ENCODE peak calls at places on chromosomes 12 and 14, in seven cellular contexts. T is lower lobe of right lung, Y is thyroid gland, V is suprapubic skin, P is AG10803, K is foreskin fibroblast, W is breast epithelium. U is an unnamed sample.
A peak's percentile ranks its signal among the peaks of the same experiment; 100 is the strongest.

GRCh38 chr14:69943084-69943797 is 64.0 kb downstream of the SMOC1 start:
- DNase-seq in T (no peak), Y (peak; percentile 56), V (no peak), P (no peak), K (no peak), W (no peak), U (no peak)

GRCh38 chr14:92035890-92036289 is 4.0 kb downstream of the TRIP11 start:
- DNase-seq in T (no peak), Y (no peak), V (no peak), P (no peak), K (no peak), W (no peak), U (no peak)

GRCh38 chr12:32921397-32921796 is 24.8 kb upstream of the PKP2 start:
- DNase-seq in T (no peak), Y (no peak), V (no peak), P (no peak), K (no peak), W (no peak), U (no peak)

GRCh38 chr12:107415066-107415465 is 270.5 kb upstream of the PWP1 start:
- DNase-seq in T (no peak), Y (no peak), V (no peak), P (peak; percentile 80), K (peak; percentile 40), W (no peak), U (no peak)

GRCh38 chr12:98470469-98471082 is 44.8 kb upstream of the TMPO start:
- DNase-seq in T (no peak), Y (no peak), V (no peak), P (peak; percentile 30), K (no peak), W (no peak), U (no peak)

GRCh38 chr14:49853572-49854375 is 1.2 kb upstream of the NEMF start:
- DNase-seq in T (peak; percentile 77), Y (peak; percentile 68), V (peak; percentile 81), P (peak; percentile 82), K (peak; percentile 80), W (peak; percentile 60), U (no peak)

GRCh38 chr14:32012062-32012461 is 65.0 kb upstream of the ARHGAP5 start:
- DNase-seq in T (no peak), Y (no peak), V (no peak), P (no peak), K (no peak), W (no peak), U (no peak)

GRCh38 chr12:129106772-129107171 is 253.5 kb downstream of the GLT1D1 start:
- DNase-seq in T (no peak), Y (no peak), V (no peak), P (no peak), K (no peak), W (no peak), U (no peak)

GRCh38 chr12:77047341-77048202 is 17.8 kb downstream of the E2F7 start:
- DNase-seq in T (no peak), Y (no peak), V (no peak), P (peak; percentile 31), K (no peak), W (no peak), U (no peak)

GRCh38 chr14:76497550-76498484 is 121.9 kb downstream of the ESRRB start:
- DNase-seq in T (no peak), Y (no peak), V (no peak), P (no peak), K (no peak), W (no peak), U (no peak)

GRCh38 chr12:58413794-58414193 is 472.4 kb downstream of the ATP23 start:
- DNase-seq in T (no peak), Y (no peak), V (no peak), P (peak; percentile 53), K (no peak), W (no peak), U (no peak)

GRCh38 chr12:48104531-48104930 is 1.3 kb downstream of the SENP1 start:
- DNase-seq in T (no peak), Y (no peak), V (no peak), P (no peak), K (no peak), W (no peak), U (peak; percentile 38)

GRCh38 chr14:84006643-84007137 is 1523.3 kb upstream of the FLRT2 start:
- DNase-seq in T (no peak), Y (peak; percentile 68), V (no peak), P (no peak), K (no peak), W (no peak), U (no peak)

GRCh38 chr12:103331643-103332042 is 164.1 kb downstream of the C12orf42 start:
- DNase-seq in T (no peak), Y (no peak), V (no peak), P (no peak), K (no peak), W (no peak), U (no peak)

GRCh38 chr12:108858399-108859074 is 1.2 kb upstream of the SSH1 start:
- DNase-seq in T (no peak), Y (no peak), V (peak; percentile 77), P (peak; percentile 39), K (no peak), W (no peak), U (no peak)

DNA sequence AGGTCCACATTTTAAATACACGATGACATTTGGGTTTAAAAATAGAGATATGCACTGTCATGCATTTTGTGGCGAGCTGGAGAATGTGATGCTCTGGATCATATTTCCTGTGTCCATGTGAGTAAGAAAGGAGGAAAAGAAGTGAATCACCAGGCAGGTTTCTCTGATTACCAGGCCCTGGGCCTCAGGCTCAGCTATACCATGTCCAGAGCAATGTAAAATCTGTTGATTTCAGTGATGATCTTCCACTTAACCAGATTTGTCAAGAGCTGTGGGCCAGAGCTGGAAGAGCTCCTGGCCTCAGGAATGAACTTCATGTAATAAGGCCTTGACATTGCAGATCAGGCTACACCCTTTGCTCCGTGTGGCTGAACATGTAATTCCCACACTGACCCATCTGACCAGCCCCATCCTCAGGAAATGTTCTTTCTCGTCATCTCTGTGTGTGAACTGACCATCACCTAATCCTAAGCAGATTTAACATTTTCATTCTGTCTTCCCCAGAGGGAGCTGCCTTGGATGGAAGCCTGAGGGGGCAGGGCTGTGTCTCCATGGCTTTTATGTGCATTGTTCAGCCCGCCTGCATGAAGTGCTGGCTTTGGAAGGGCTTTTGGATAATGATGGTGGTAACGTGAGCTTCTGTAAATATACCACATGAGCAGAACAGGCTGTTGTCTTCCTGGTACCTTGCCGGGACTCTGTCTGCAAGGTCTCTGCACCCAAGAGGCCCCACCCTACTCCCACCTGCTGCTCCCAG is 54.5 kb downstream of the CRACR2A start:
- DNase-seq in T (no peak), Y (no peak), V (no peak), P (peak; percentile 98), K (peak; percentile 94), W (no peak), U (peak; percentile 8)
- H3K4me3 ChIP-seq in T (no peak overlapping the region), Y (no peak overlapping the region), V (no peak overlapping the region), P (no peak overlapping the region), K (no peak overlapping the region), W (no peak overlapping the region), U (no peak overlapping the region)

GRCh38 chr12:100391856-100392255 is 35.0 kb downstream of the SLC17A8 start:
- DNase-seq in T (no peak), Y (no peak), V (no peak), P (no peak), K (no peak), W (no peak), U (no peak)
- TF ChIP-seq CTCF in T (peak; percentile 25), Y (no peak), V (no peak), P (peak; percentile 17), K (no peak), W (no peak), U (peak; percentile 52)

GRCh38 chr12:53427905-53428594 is 4.4 kb downstream of the AMHR2 start:
- DNase-seq in T (no peak), Y (no peak), V (no peak), P (peak; percentile 78), K (peak; percentile 92), W (no peak), U (no peak)

GRCh38 chr12:53425515-53426150 is 2.0 kb downstream of the AMHR2 start:
- DNase-seq in T (no peak), Y (no peak), V (no peak), P (no peak), K (no peak), W (no peak), U (no peak)

GRCh38 chr12:53428741-53429140 is 5.1 kb downstream of the AMHR2 start:
- DNase-seq in T (no peak), Y (no peak), V (no peak), P (no peak), K (no peak), W (no peak), U (no peak)

GRCh38 chr12:53423597-53423996 is at the start of gene AMHR2:
- DNase-seq in T (no peak), Y (no peak), V (no peak), P (no peak), K (no peak), W (no peak), U (no peak)

DNA sequence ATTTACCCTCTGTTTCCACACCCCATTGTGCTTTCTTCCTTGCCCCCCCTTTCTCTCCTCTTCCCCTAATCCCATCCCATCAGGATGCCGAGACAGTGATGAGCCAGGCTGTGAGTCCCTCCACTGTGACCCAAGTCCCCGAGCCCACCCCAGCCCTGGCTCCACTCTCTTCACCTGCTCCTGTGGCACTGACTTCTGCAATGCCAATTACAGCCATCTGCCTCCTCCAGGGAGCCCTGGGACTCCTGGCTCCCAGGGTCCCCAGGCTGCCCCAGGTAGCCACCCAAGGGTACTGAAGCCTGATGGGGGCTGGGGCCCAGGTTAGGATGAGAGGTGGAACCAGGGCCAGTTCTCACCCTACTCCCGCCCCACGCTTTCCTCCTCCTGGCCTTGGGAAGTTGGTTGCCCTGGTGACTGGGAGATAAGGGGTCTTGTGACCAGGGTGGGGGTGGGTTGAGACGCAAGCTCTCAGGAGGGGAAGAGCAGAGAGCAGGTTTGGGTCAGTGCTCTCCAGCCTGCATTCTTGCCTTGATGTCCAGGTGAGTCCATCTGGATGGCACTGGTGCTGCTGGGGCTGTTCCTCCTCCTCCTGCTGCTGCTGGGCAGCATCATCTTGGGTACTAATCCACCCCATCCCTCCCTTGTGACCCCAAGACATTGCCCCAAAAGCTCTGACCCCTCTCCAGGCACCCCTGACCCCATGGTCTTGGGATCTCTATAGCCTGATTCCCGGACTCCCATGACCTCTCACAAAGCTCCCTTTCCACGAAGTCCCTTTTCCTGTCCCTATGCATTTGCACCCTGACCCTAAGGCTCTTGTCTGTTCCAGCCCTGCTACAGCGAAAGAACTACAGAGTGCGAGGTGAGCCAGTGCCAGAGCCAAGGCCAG is 1.2 kb downstream of the AMHR2 start:
- DNase-seq in T (no peak), Y (no peak), V (no peak), P (no peak), K (no peak), W (no peak), U (no peak)
- H3K4me3 ChIP-seq in T (no peak overlapping the region), Y (no peak overlapping the region), V (no peak overlapping the region), P (no peak overlapping the region), K (no peak overlapping the region), W (no peak overlapping the region), U (no peak overlapping the region)

GRCh38 chr12:105378821-105379400 is 48.4 kb downstream of the C12orf75 start:
- DNase-seq in T (no peak), Y (no peak), V (no peak), P (no peak), K (no peak), W (no peak), U (no peak)
- TF ChIP-seq CTCF in T (no peak), Y (no peak), V (no peak), P (peak; percentile 25), K (no peak), W (no peak), U (peak; percentile 48)

GRCh38 chr12:43551971-43552559 is at the start of gene ADAMTS20:
- DNase-seq in T (no peak), Y (no peak), V (no peak), P (no peak), K (no peak), W (no peak), U (no peak)
- H3K4me3 ChIP-seq in T (no peak within 1 kb of the TSS), Y (no peak within 1 kb of the TSS), V (peak within 1 kb of the TSS; percentile 0), P (no peak within 1 kb of the TSS), K (no peak within 1 kb of the TSS), W (peak within 1 kb of the TSS; percentile 37), U (no peak within 1 kb of the TSS)

GRCh38 chr14:57189070-57189469 is 79.6 kb downstream of the EXOC5 start:
- DNase-seq in T (no peak), Y (no peak), V (no peak), P (peak; percentile 50), K (no peak), W (no peak), U (peak; percentile 59)
- TF ChIP-seq CTCF in T (no peak), Y (peak; percentile 46), V (no peak), P (peak; percentile 45), K (no peak), W (no peak), U (peak; percentile 81)

U was measured in LNCaP clone FGC.